ENCODE peak calls at places on chromosomes 2 and 18, in seven cellular contexts. D is endothelial cell of umbilical vein; P is CD8-positive, alpha-beta T cell; G is GM23338; T is PC-9; S is ovary; C is GM23248. L is an unnamed sample. For H3K27me3, the result is how much of the 10 kb centered on the place peaks cover.

GRCh38 chr2:132623096-132623839 is 46.7 kb downstream of the LYPD1 start:
- DNase-seq in D (peak), S (no peak), T (no peak), P (no peak), C (peak), G (no peak), L (peak)

GRCh38 chr2:233799087-233799665 is 21.0 kb downstream of the MROH2A start:
- DNase-seq in S (no peak), G (no peak), D (no peak), P (no peak), T (no peak), C (no peak), L (peak)

GRCh38 chr2:54122939-54123338 is 7.5 kb downstream of the ACYP2 start:
- DNase-seq in G (no peak), S (no peak), P (no peak), D (no peak), C (peak), T (peak), L (peak)

GRCh38 chr2:26584656-26585055 is 56.5 kb downstream of the CIB4 start:
- DNase-seq in D (no peak), G (no peak), S (peak), P (no peak), C (no peak), T (no peak), L (no peak)

GRCh38 chr18:50751490-50751889 is 68.3 kb downstream of the MRO start:
- DNase-seq in P (no peak), G (no peak), T (no peak), D (no peak), C (no peak), S (no peak), L (peak)

GRCh38 chr2:121010998-121011397 is 274.0 kb downstream of the TFCP2L1 start:
- DNase-seq in C (no peak), T (no peak), G (no peak), S (no peak), D (no peak), P (no peak), L (no peak)

GRCh38 chr2:234491281-234491680 is 5.6 kb downstream of the ARL4C start:
- DNase-seq in P (no peak), C (no peak), G (no peak), D (no peak), S (no peak), T (no peak), L (no peak)

GRCh38 chr2:20526666-20527065 is 79.8 kb downstream of the RHOB start:
- DNase-seq in T (peak), C (no peak), G (no peak), D (no peak), P (no peak), S (peak), L (no peak)

GRCh38 chr18:79071037-79071960 is 2.1 kb downstream of the ATP9B start:
- DNase-seq in D (no peak), P (no peak), C (no peak), S (no peak), G (no peak), T (no peak), L (no peak)

GRCh38 chr2:10412380-10412779 is 35.7 kb downstream of the ODC1 start:
- DNase-seq in T (no peak), P (no peak), S (no peak), G (peak), C (peak), D (peak), L (peak)

GRCh38 chr2:174180837-174181236 is 67.5 kb downstream of the OLA1 start:
- DNase-seq in P (no peak), C (no peak), S (no peak), D (peak), T (no peak), G (no peak), L (peak)

GRCh38 chr2:41972819-41973218 is 75.0 kb upstream of the PKDCC start:
- DNase-seq in G (no peak), D (no peak), C (no peak), T (no peak), S (no peak), P (no peak), L (no peak)

GRCh38 chr2:48009256-48009655 is 103.0 kb upstream of the FBXO11 start:
- DNase-seq in T (no peak), S (no peak), D (no peak), C (peak), G (no peak), P (no peak), L (no peak)

GRCh38 chr2:188235364-188235763 is 56.3 kb upstream of the GULP1 start:
- DNase-seq in G (no peak), D (no peak), S (no peak), C (no peak), P (no peak), T (no peak), L (no peak)

GRCh38 chr18:67133669-67134068 is 382.9 kb downstream of the DSEL start:
- DNase-seq in T (no peak), P (no peak), G (no peak), D (no peak), S (no peak), C (no peak), L (no peak)

GRCh38 chr2:169711751-169712509 is 17.7 kb downstream of the PHOSPHO2 start:
- DNase-seq in C (no peak), P (no peak), D (peak), S (no peak), G (peak), T (no peak), L (no peak)

GRCh38 chr2:135960598-135961551 is 24.6 kb downstream of the DARS1 start:
- DNase-seq in C (peak), P (no peak), T (no peak), G (peak), D (peak), S (no peak), L (peak)

GRCh38 chr18:46054956-46055831 is 16.9 kb downstream of the PSTPIP2 start:
- DNase-seq in C (no peak), G (no peak), D (no peak), T (no peak), S (no peak), P (no peak), L (no peak)

GRCh38 chr2:45283764-45284620 is 274.7 kb upstream of the SIX2 start:
- DNase-seq in T (peak), G (no peak), P (no peak), C (peak), D (no peak), S (no peak), L (peak)

GRCh38 chr2:71880846-71881610 is 266.6 kb downstream of the CYP26B1 start:
- DNase-seq in G (no peak), S (peak), C (peak), T (peak), P (no peak), D (peak), L (no peak)

GRCh38 chr18:27017901-27018500 is 152.5 kb upstream of the AQP4 start:
- DNase-seq in P (no peak), D (no peak), G (peak), S (no peak), T (peak), C (peak), L (no peak)

GRCh38 chr2:233448220-233448559 is 93.9 kb downstream of the DGKD start:
- DNase-seq in T (peak), G (peak), S (peak), P (no peak), D (peak), C (no peak), L (no peak)

GRCh38 chr2:127953849-127954248 is 68.1 kb upstream of the AMMECR1L start:
- DNase-seq in C (no peak), T (no peak), S (no peak), P (no peak), G (no peak), D (no peak), L (no peak)

GRCh38 chr2:161306919-161307318 is 1.3 kb upstream of the PSMD14 start:
- DNase-seq in C (no peak), D (no peak), T (no peak), P (no peak), G (peak), S (no peak), L (no peak)

GRCh38 chr2:164737612-164738081 is 104.0 kb downstream of the COBLL1 start:
- DNase-seq in S (peak), T (peak), D (peak), C (peak), P (no peak), G (peak), L (peak)

GRCh38 chr18:65544701-65545100 is 206.1 kb upstream of the CDH7 start:
- DNase-seq in S (no peak), D (no peak), G (no peak), C (no peak), T (peak), P (no peak), L (no peak)

GRCh38 chr2:81714817-81715216 is 1410.3 kb upstream of the LRRTM1 start:
- DNase-seq in G (no peak), C (no peak), D (no peak), T (no peak), S (no peak), P (no peak), L (no peak)

GRCh38 chr2:168607992-168608391 is 151.9 kb downstream of the CERS6 start:
- DNase-seq in G (no peak), P (no peak), S (no peak), C (peak), D (no peak), T (no peak), L (no peak)

GRCh38 chr2:208407667-208408066 is 1.1 kb downstream of the PTH2R start:
- DNase-seq in C (peak), S (no peak), P (no peak), T (no peak), G (peak), D (peak), L (no peak)

GRCh38 chr2:217463402-217464075 is 539.3 kb downstream of the TNS1 start:
- DNase-seq in C (no peak), G (no peak), S (no peak), D (no peak), P (no peak), T (no peak), L (no peak)

GRCh38 chr2:208490492-208490891 is 83.9 kb downstream of the PTH2R start:
- DNase-seq in S (no peak), T (no peak), G (no peak), D (no peak), C (no peak), P (no peak), L (no peak)

GRCh38 chr2:235390108-235390815 is 103.6 kb upstream of the AGAP1 start:
- DNase-seq in D (no peak), P (peak), S (no peak), G (no peak), C (no peak), T (peak), L (peak)

GRCh38 chr2:201257381-201257940 is 2.9 kb upstream of the CASP8 start:
- DNase-seq in D (no peak), S (no peak), P (peak), T (peak), C (no peak), G (no peak), L (no peak)

GRCh38 chr2:201255468-201255867 is 4.9 kb upstream of the CASP8 start:
- DNase-seq in D (no peak), G (no peak), S (no peak), P (no peak), C (no peak), T (no peak), L (no peak)

GRCh38 chr2:201254331-201254730 is 6.0 kb upstream of the CASP8 start:
- DNase-seq in S (no peak), G (peak), C (peak), P (no peak), D (no peak), T (peak), L (peak)

GRCh38 chr2:201257941-201258665 is 2.2 kb upstream of the CASP8 start:
- DNase-seq in S (peak), G (peak), T (peak), D (peak), P (peak), C (peak), L (peak)

GRCh38 chr2:201256001-201256544 is 4.3 kb upstream of the CASP8 start:
- DNase-seq in T (no peak), G (no peak), P (no peak), S (no peak), D (no peak), C (no peak), L (no peak)
- H3K4me3 ChIP-seq in T (no peak), G (no peak), P (no peak), S (no peak), D (no peak), C (no peak), L (no peak)

GRCh38 chr2:31580321-31581117 is at the start of gene SRD5A2:
- DNase-seq in D (no peak), P (no peak), T (no peak), G (peak), S (no peak), C (no peak), L (no peak)
- H3K27me3 ChIP-seq in D (under half), P (under half), T (under half), G (half or more), S (under half), C (under half), L (under half)

DNA sequence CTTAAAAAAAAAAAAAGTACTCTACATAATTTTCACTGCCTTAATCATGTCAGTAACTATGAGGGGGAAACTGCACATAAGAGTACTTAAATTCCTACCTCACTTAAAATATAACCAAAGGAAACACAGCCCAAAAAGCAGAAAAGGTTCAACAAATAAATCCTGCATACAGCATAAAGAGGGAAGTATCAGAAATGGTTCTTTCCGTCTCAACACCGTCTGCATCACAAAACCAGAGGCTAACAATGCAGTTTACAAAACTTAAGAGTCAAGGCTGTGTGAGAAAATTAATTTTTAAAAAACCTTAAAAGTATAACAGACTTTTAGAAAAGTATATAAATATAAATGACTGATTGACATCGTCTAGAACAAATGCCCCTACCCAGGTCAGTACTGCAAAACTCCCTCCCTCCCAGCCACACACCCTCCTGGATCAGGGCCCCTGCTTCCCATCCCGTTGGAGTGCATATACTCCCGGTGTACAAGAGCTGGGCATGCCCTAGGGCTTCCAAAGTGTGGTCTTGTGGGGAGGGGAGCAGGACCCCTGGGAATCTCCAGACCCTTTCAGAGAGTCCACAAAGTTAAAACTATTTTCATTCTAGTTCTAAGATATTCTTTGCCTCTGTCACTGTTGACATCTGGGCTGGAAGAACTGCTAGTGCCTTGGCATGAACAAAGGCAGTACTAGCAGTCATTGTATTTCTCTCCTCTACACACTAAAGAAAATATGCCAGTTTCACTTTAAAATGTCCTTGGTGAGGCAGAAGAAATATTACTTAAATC is 67.0 kb upstream of the SERTAD2 start:
- DNase-seq in P (no peak), S (no peak), D (no peak), T (no peak), G (no peak), C (no peak), L (no peak)
- H3K4me3 ChIP-seq in P (no peak), S (no peak), D (no peak), T (no peak), G (no peak), C (peak), L (no peak)

GRCh38 chr2:101476605-101477208 is 1.8 kb upstream of the RFX8 start:
- DNase-seq in S (no peak), C (peak), P (no peak), D (no peak), G (no peak), T (no peak), L (no peak)
- H3K27me3 ChIP-seq in S (under half), C (under half), P (under half), D (under half), G (under half), T (under half), L (under half)

DNA sequence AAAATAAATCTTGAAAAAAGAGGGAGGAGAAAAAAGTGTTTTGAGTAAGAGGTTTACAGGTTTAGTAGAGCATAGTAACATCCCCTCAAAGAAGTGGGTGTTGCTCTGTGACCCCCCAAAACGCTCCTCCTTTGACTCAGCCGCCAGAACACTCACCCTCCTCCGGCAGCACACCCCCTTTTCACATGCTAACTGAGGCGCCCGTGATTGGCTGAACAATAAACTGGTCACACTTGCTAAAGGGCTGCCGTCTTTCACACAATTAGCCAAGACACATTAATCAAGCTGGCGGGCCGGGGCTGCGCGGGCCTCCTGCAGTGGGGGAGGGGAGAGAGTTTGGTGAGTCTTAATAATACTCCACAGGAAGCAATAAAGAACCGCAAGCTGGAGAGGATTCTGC is 52.4 kb downstream of the CDK15 start:
- DNase-seq in S (peak), P (no peak), T (no peak), C (peak), D (peak), G (peak), L (no peak)
- H3K4me3 ChIP-seq in S (peak), P (no peak), T (no peak), C (peak), D (no peak), G (peak), L (no peak)

DNA sequence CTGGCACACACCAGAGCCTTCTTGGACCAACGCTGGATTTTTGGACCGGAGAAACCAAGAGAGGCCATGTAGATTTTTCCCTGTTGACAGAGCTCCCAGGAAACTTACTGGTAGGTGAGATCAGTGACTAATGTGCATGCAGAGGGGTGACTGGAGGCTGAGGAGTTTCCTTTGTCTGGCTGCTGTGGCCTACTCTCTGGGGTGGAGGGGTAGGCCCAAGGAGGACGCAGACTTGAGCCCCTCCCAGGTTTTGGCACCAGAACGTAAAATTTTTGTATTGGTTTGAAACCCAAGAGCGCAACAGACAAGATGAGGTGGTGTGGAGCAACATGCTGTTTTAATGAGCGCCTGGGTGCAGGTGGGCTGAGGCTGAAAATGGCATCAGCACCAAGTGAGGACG is 59.2 kb downstream of the KYNU start:
- DNase-seq in T (no peak), S (no peak), P (no peak), G (no peak), C (no peak), D (no peak), L (no peak)
- H3K27me3 ChIP-seq in T (under half), S (under half), P (under half), G (under half), C (under half), D (under half), L (under half)

L was measured in SJSA1.